ENCODE peak calls at places on chromosome 17, in nine cellular contexts. T is naive thymus-derived CD4-positive, alpha-beta T cell; Y is tibial nerve; B is ascending aorta; Z is prostate gland; Q is ovary; M is lower leg skin; H is right cardiac atrium; W is iPS DF 6.9. N is an unnamed sample.

GRCh38 chr17:83173180-83173996 is 94.0 kb downstream of the METRNL start:
- DNase-seq in M (no peak), B (no peak), W (no peak), Q (peak; percentile 7), T (no peak), Y (no peak), Z (no peak), H (no peak), N (no peak)

GRCh38 chr17:2485543-2485942 is 26.1 kb downstream of the METTL16 start:
- DNase-seq in Z (peak; percentile 39), M (no peak), H (no peak), Y (no peak), Q (no peak), W (no peak), T (no peak), B (no peak), N (no peak)

GRCh38 chr17:42050360-42051012 is at the start of gene C17orf113:
- DNase-seq in Y (peak; percentile 20), B (no peak), H (peak; percentile 84), M (peak; percentile 22), T (peak; percentile 40), W (no peak), Z (peak; percentile 41), Q (peak; percentile 56), N (peak; percentile 42)

GRCh38 chr17:6231886-6232767 is 161.9 kb downstream of the WSCD1 start:
- DNase-seq in H (no peak), M (no peak), B (no peak), W (no peak), T (no peak), Z (no peak), Q (no peak), Y (no peak), N (no peak)

GRCh38 chr17:45428050-45428953 is 4.4 kb downstream of the ARHGAP27 start:
- DNase-seq in Q (peak; percentile 44), H (peak; percentile 89), W (no peak), T (peak; percentile 81), Z (peak; percentile 77), B (no peak), Y (peak; percentile 55), M (no peak), N (peak; percentile 82)

GRCh38 chr17:56785396-56785795 is 48.3 kb downstream of the C17orf67 start:
- DNase-seq in H (no peak), Q (no peak), M (no peak), Y (no peak), T (no peak), B (no peak), Z (no peak), W (no peak), N (no peak)

GRCh38 chr17:63841350-63842172 is 924 bp downstream of the SMARCD2 start:
- DNase-seq in Q (peak; percentile 60), B (no peak), W (no peak), H (peak; percentile 92), M (peak; percentile 64), T (no peak), Z (peak; percentile 45), Y (peak; percentile 54), N (peak; percentile 53)

GRCh38 chr17:28049071-28049470 is 6.6 kb downstream of the NLK start:
- DNase-seq in T (no peak), Y (no peak), H (no peak), B (no peak), Q (no peak), M (no peak), W (no peak), Z (no peak), N (no peak)

GRCh38 chr17:76382305-76382802 is 2.1 kb upstream of the SPHK1 start:
- DNase-seq in T (no peak), B (no peak), M (no peak), W (no peak), Z (peak; percentile 36), H (peak; percentile 81), Q (no peak), Y (no peak), N (no peak)

GRCh38 chr17:27153005-27153404 is 140.9 kb upstream of the WSB1 start:
- DNase-seq in M (no peak), Q (no peak), W (no peak), H (peak; percentile 16), Y (no peak), B (no peak), Z (no peak), T (no peak), N (no peak)

GRCh38 chr17:69058165-69058564 is 2.6 kb downstream of the ABCA9 start:
- DNase-seq in M (no peak), H (no peak), W (peak; percentile 13), Z (no peak), Q (no peak), B (no peak), T (no peak), Y (no peak), N (no peak)

GRCh38 chr17:76141212-76142043 is at the start of gene FOXJ1:
- DNase-seq in W (peak; percentile 87), Y (peak; percentile 86), Q (peak; percentile 80), T (peak; percentile 92), H (peak; percentile 95), B (peak; percentile 56), Z (peak; percentile 86), M (peak; percentile 84), N (peak; percentile 84)

GRCh38 chr17:78214706-78215061 is 631 bp downstream of the BIRC5 start:
- DNase-seq in Z (no peak), H (no peak), Q (no peak), Y (no peak), M (no peak), B (no peak), W (no peak), T (no peak), N (no peak)
- H3K4me3 ChIP-seq in Z (no peak overlapping the region), H (no peak overlapping the region), Q (no peak overlapping the region), Y (peak overlapping the region; percentile 52), M (peak overlapping the region; percentile 17), B (no peak overlapping the region), W (peak overlapping the region; percentile 85), T (no peak overlapping the region), N (peak overlapping the region; percentile 93)

GRCh38 chr17:53032861-53033271 is 789.9 kb upstream of the KIF2B start:
- DNase-seq in H (no peak), M (no peak), T (no peak), Q (no peak), W (peak; percentile 75), Z (no peak), Y (no peak), B (no peak), N (no peak)

DNA sequence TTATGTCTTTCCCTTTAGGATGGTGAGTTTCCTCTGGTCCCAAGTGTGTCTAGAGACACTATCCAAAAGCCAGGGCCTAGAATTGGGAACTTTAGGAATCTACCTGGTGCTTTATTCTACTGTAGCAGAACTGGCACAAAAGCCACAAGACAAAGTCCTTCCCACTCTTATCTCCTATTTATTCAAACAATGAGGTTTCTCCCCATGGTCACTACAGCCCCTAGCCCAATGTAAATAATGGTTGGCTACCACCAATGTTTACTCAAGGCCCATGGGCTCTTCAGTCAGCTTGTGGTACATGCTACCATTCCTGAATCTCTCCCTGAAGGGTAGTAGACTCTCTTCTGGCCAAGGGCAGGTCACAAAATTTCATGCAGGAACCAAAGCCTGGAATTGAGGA is 789.4 kb upstream of the KIF2B start:
- DNase-seq in B (no peak), W (no peak), Y (no peak), M (no peak), H (no peak), T (no peak), Q (no peak), Z (no peak), N (no peak)
- H3K4me3 ChIP-seq in B (no peak overlapping the region), W (no peak overlapping the region), Y (no peak overlapping the region), M (no peak overlapping the region), H (no peak overlapping the region), T (no peak overlapping the region), Q (no peak overlapping the region), Z (no peak overlapping the region), N (no peak overlapping the region)

DNA sequence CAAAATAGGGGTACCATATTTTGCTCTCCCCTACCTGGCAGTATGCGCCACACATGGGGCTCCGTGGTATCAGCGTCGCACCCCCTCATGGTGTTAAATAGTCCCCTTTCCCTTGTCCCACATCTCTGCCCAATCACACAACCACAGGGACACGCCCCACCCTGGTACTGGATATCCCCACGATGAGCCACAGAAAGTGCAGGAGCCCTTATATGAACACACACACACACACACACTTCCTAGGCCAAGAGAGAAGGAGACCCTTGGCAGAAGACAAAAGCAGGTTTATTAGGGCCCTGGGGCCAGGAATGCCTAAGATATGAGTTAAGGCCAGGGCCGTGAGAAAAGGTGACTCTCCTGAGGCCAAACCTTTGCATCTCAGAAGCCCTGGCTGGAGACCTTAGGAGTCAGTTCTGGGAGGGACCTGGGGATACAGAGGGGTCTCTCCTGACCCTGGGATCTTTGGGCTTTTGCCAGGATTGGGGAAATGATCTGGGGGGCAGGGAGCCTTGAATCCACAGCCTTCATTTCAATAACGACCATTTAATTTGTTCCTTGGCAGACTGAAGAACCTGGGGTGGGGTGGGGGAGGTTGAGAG is 11.6 kb downstream of the COPZ2 start:
- DNase-seq in M (peak; percentile 45), Y (no peak), T (no peak), Q (peak; percentile 24), B (peak; percentile 14), Z (peak; percentile 10), W (no peak), H (no peak), N (no peak)
- H3K4me3 ChIP-seq in M (no peak overlapping the region), Y (peak overlapping the region; percentile 57), T (peak overlapping the region; percentile 43), Q (peak overlapping the region; percentile 38), B (peak overlapping the region; percentile 61), Z (peak overlapping the region; percentile 20), W (no peak overlapping the region), H (no peak overlapping the region), N (no peak overlapping the region)

GRCh38 chr17:17987901-17988300 is 15.2 kb downstream of the DRC3 start:
- DNase-seq in W (no peak), Z (no peak), H (peak; percentile 33), M (no peak), Q (no peak), B (no peak), T (no peak), Y (no peak), N (no peak)
- H3K4me3 ChIP-seq in W (no peak overlapping the region), Z (no peak overlapping the region), H (no peak overlapping the region), M (no peak overlapping the region), Q (no peak overlapping the region), B (no peak overlapping the region), T (no peak overlapping the region), Y (no peak overlapping the region), N (no peak overlapping the region)

DNA sequence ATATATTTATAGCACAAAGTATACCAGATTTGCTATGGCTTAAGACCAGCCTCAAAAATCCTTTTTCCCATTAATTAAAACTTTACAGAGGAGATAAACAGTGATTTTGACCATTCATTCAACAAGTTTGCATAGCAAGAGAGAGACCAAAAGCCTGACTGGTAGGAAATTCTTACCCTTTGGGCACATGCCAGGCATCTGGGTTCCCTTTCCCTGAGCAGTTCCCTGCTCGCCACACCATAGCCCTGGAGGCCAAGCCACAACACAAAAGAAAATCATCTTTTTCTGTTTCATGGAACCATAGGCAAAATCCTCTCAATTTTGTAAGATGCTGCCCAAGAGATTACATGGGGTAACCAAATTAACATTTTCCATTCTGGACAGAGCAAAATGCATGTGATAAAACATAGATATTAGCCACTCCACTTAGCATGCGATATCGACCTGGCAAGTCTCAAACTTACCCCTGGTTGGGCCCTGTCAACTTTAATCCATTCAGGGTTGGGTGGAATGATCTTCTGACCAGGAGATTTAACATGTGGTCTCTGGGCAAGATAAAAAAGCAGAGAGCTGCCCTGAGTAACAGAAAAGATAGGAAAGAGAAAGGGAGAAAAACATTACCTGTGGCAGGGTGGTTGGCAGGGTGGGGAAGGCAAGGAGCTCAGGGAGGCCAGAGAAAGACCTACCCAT is 57.6 kb upstream of the B4GALNT2 start:
- DNase-seq in Z (no peak), T (no peak), H (no peak), W (no peak), Q (no peak), M (no peak), Y (no peak), B (no peak), N (no peak)
- H3K4me3 ChIP-seq in Z (no peak overlapping the region), T (no peak overlapping the region), H (no peak overlapping the region), W (no peak overlapping the region), Q (no peak overlapping the region), M (no peak overlapping the region), Y (no peak overlapping the region), B (no peak overlapping the region), N (no peak overlapping the region)

N was measured in GM06990.